ENCODE peak calls at places on chromosomes 12 and 14, in four cellular contexts. Y, L, Z and T are unnamed samples.

GRCh38 chr14:64467131-64467530 is 1.8 kb downstream of the AKAP5 start:
- DNase-seq in L (no peak), Z (no peak), Y (no peak), T (no peak)

GRCh38 chr12:131407221-131408035 is 303.5 kb upstream of the SFSWAP start:
- DNase-seq in Z (no peak), Y (no peak), L (no peak), T (no peak)

GRCh38 chr12:46982629-46983392 is 96.6 kb upstream of the PCED1B start:
- DNase-seq in Y (no peak), Z (no peak), L (no peak), T (no peak)

GRCh38 chr12:19639781-19640180 is 200.5 kb downstream of the AEBP2 start:
- DNase-seq in Y (no peak), Z (no peak), L (no peak), T (no peak)

GRCh38 chr12:59194794-59195193 is 274.5 kb upstream of the LRIG3 start:
- DNase-seq in Y (peak; percentile 7), L (no peak), Z (no peak), T (peak; percentile 29)

GRCh38 chr14:48575772-48576171 is 900.4 kb upstream of the MDGA2 start:
- DNase-seq in L (no peak), Y (no peak), Z (no peak), T (peak; percentile 31)

GRCh38 chr12:6376079-6376941 is 947 bp upstream of the SCNN1A start:
- DNase-seq in L (no peak), Z (peak; percentile 62), Y (peak; percentile 87), T (no peak)

GRCh38 chr12:131218291-131219172 is 264.8 kb downstream of the ADGRD1 start:
- DNase-seq in L (no peak), Z (no peak), Y (peak; percentile 41), T (peak; percentile 53)

GRCh38 chr14:51069065-51069464 is 25.8 kb downstream of the TRIM9 start:
- DNase-seq in Y (no peak), Z (no peak), L (no peak), T (no peak)

GRCh38 chr12:48765753-48766162 is 23.1 kb downstream of the ADCY6 start:
- DNase-seq in Z (peak; percentile 38), L (no peak), Y (no peak), T (no peak)

GRCh38 chr14:32713856-32714255 is 224.8 kb upstream of the NPAS3 start:
- DNase-seq in Y (no peak), L (no peak), Z (no peak), T (no peak)
- H3K27ac ChIP-seq in Y (no peak overlapping the region), L (no peak overlapping the region), Z (no peak overlapping the region), T (no peak overlapping the region)

DNA sequence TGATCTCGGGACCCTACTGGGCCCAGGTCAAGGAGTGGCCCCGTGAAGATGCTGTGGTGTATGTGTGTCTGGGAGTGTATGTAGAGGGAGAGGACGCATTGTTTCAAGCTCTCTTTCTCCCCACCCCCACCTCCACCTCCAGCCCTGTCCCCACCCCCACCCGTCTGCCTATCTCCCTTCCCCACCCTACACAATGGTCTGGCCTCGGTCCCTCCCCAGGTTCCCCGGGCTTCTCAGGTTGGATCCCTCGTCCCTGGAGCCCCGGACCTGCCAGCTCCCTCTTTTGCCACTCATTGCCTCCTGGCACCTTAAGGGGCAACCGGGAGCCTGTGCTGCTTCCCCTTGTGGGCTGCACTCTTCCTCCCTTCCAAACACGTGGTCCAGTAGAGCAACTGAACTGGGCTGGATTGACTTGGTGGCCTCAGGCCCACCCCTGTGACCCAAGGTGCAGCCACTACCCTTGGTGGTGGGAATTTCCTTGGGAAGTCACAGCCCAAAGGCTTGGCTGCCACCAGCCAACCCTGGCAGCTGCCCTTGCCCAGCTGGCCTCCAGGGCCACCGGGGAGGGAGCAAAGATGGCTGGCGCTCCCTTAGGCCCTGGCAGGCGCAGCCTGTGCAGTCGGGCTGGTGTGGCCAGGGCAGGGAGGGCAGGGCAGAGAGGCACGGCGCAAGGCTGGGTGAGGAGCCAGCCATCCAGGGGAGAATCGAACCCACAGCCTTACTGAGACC is 628 bp downstream of the VRTN start:
- DNase-seq in Y (no peak), L (no peak), Z (no peak), T (no peak)
- H3K27me3 ChIP-seq in Y (no peaks in the 10 kb centered on the region), L (peaks cover 25% of the 10 kb centered on the region), Z (peaks cover 23% of the 10 kb centered on the region), T (no peaks in the 10 kb centered on the region)

GRCh38 chr12:124498870-124499753 is 68.3 kb downstream of the NCOR2 start:
- DNase-seq in Y (no peak), L (no peak), Z (peak; percentile 70), T (no peak)
- H3K27ac ChIP-seq in Y (peak overlapping the region; percentile 68), L (peak overlapping the region; percentile 69), Z (peak overlapping the region; percentile 75), T (no peak overlapping the region)

GRCh38 chr12:103348935-103349334 is 146.8 kb downstream of the C12orf42 start:
- DNase-seq in L (no peak), Z (no peak), Y (no peak), T (no peak)
- H3K27me3 ChIP-seq in L (no peaks in the 10 kb centered on the region), Z (no peaks in the 10 kb centered on the region), Y (no peaks in the 10 kb centered on the region), T (no peaks in the 10 kb centered on the region)

GRCh38 chr14:61253064-61253753 is 27.9 kb downstream of the TMEM30B start:
- DNase-seq in Z (no peak), Y (no peak), L (no peak), T (no peak)
- H3K27ac ChIP-seq in Z (no peak overlapping the region), Y (no peak overlapping the region), L (no peak overlapping the region), T (no peak overlapping the region)

GRCh38 chr14:77143071-77143470 is 1.5 kb upstream of the ZDHHC22 start:
- DNase-seq in Z (no peak), Y (no peak), L (no peak), T (peak; percentile 71)
- H3K27me3 ChIP-seq in Z (peaks cover 79% of the 10 kb centered on the region), Y (peaks cover 93% of the 10 kb centered on the region), L (peaks cover 93% of the 10 kb centered on the region), T (no peaks in the 10 kb centered on the region)

GRCh38 chr12:96313606-96314005 is 86.6 kb downstream of the CDK17 start:
- DNase-seq in L (no peak), Z (no peak), Y (no peak), T (no peak)
- H3K27ac ChIP-seq in L (no peak overlapping the region), Z (no peak overlapping the region), Y (no peak overlapping the region), T (no peak overlapping the region)